ENCODE peak calls at places on chromosomes 13 and 19, in ten cellular contexts. C is HFF-Myc, W is psoas muscle, L is colonic mucosa, K is endothelial cell, I is GM13976, G is WERI-Rb-1, Q is SK-N-SH, J is Panc1, D is WTC11. V is an unnamed sample.

GRCh38 chr13:111904166-111904565 is 162.8 kb upstream of the SOX1 start:
- DNase-seq in C (no peak), W (no peak), L (no peak), K (no peak), I (no peak), G (peak), Q (no peak), J (no peak), D (peak), V (no peak)

GRCh38 chr19:45852941-45853340 is 10.0 kb downstream of the SYMPK start:
- DNase-seq in C (no peak), W (peak), L (no peak), K (no peak), I (no peak), G (no peak), Q (no peak), J (no peak), D (no peak), V (no peak)

GRCh38 chr19:48945817-48946216 is 8.9 kb upstream of the BAX start:
- DNase-seq in C (no peak), W (no peak), L (no peak), K (no peak), I (no peak), G (no peak), Q (no peak), J (no peak), D (no peak), V (no peak)

GRCh38 chr19:44848805-44849457 is 2.8 kb downstream of the NECTIN2 start:
- DNase-seq in C (no peak), W (no peak), L (no peak), K (peak), I (no peak), G (peak), Q (peak), J (no peak), D (peak), V (no peak)

GRCh38 chr19:53102701-53103140 is 501 bp downstream of the ZNF160 start:
- DNase-seq in C (no peak), W (peak), L (peak), K (peak), I (peak), G (peak), Q (peak), J (no peak), D (peak), V (no peak)

GRCh38 chr19:54412877-54413276 is 2.4 kb upstream of the TTYH1 start:
- DNase-seq in C (no peak), W (no peak), L (no peak), K (no peak), I (no peak), G (no peak), Q (no peak), J (no peak), D (no peak), V (no peak)

GRCh38 chr19:35710784-35711723 is 6.7 kb downstream of the ZBTB32 start:
- DNase-seq in C (no peak), W (no peak), L (no peak), K (no peak), I (peak), G (no peak), Q (no peak), J (no peak), D (no peak), V (no peak)

GRCh38 chr13:77861716-77862115 is 56.9 kb downstream of the EDNRB start:
- DNase-seq in C (no peak), W (no peak), L (no peak), K (no peak), I (no peak), G (no peak), Q (no peak), J (no peak), D (no peak), V (no peak)

GRCh38 chr13:110644892-110645521 is 29.7 kb downstream of the NAXD start:
- DNase-seq in C (peak), W (peak), L (peak), K (peak), I (peak), G (no peak), Q (peak), J (no peak), D (peak), V (peak)
- TF ChIP-seq CTCF in C (peak), W (peak), L (peak), K (no peak), I (peak), G (peak), Q (no peak), J (no peak), D (peak), V (peak)

GRCh38 chr19:38838986-38839761 is 7.6 kb upstream of the ECH1 start:
- DNase-seq in C (no peak), W (peak), L (no peak), K (no peak), I (no peak), G (no peak), Q (no peak), J (no peak), D (no peak), V (no peak)

GRCh38 chr19:38839816-38840582 is 8.4 kb upstream of the ECH1 start:
- DNase-seq in C (no peak), W (peak), L (no peak), K (no peak), I (no peak), G (no peak), Q (no peak), J (no peak), D (no peak), V (no peak)

GRCh38 chr19:38837656-38838121 is 6.1 kb upstream of the ECH1 start:
- DNase-seq in C (no peak), W (peak), L (no peak), K (no peak), I (no peak), G (no peak), Q (no peak), J (no peak), D (no peak), V (no peak)

GRCh38 chr19:38837304-38837626 is 5.7 kb upstream of the ECH1 start:
- DNase-seq in C (no peak), W (peak), L (no peak), K (no peak), I (no peak), G (no peak), Q (peak), J (no peak), D (no peak), V (no peak)

GRCh38 chr19:38838208-38838985 is 6.8 kb upstream of the ECH1 start:
- DNase-seq in C (no peak), W (peak), L (no peak), K (no peak), I (no peak), G (no peak), Q (no peak), J (no peak), D (no peak), V (no peak)
- TF ChIP-seq CTCF in C (no peak), W (no peak), L (no peak), K (no peak), I (no peak), G (no peak), Q (no peak), J (no peak), D (no peak), V (no peak)

GRCh38 chr13:62119739-62120700 is 704.4 kb upstream of the PCDH20 start:
- DNase-seq in C (no peak), W (no peak), L (no peak), K (no peak), I (peak), G (no peak), Q (peak), J (no peak), D (no peak), V (no peak)
- TF ChIP-seq CTCF in C (no peak), W (peak), L (no peak), K (peak), I (no peak), G (no peak), Q (peak), J (peak), D (peak), V (no peak)

DNA sequence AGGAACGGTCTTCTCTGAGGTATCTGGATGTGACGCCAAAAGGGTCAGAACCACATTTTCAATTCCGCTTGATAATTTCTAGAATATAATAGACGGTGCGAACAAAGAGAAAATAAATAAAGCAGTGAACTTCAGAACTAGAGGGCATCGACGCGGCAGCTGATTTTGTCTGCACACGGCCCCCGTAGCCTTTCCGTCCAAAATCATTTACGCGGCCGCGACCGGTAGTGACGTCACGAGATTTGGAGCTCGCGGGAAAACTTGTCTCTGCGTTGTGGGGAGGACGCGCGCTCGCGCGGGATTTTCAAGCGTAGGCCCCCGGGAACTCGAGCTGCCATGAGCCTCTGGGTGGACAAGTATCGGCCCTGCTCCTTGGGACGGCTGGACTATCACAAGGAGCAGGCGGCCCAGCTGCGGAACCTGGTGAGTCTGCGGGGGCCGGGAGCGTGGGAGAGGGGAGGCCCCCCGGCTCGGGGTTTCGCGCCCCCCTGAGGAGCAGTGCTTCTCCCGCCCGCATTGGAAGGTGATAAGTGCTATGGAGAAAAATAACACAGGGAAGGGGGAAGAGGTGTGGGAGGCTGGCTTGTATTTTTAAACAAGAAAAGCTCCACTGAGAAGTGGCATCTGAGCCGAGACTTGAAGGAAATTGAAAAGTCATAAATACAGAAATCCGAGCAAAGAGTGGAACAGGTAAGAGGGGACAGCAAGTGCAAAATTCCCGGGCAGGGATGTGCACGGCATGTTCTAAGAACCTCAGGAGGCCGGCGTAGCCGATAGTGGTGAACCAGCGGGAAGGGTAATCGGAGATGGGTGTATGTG is at the start of gene RFC3:
- DNase-seq in C (peak), W (peak), L (peak), K (peak), I (peak), G (peak), Q (peak), J (peak), D (peak), V (peak)
- TF ChIP-seq CTCF in C (no peak), W (no peak), L (no peak), K (no peak), I (no peak), G (no peak), Q (peak), J (no peak), D (no peak), V (no peak)

GRCh38 chr13:32267836-32268439 is 47.2 kb downstream of the ZAR1L start:
- DNase-seq in C (no peak), W (no peak), L (peak), K (no peak), I (peak), G (peak), Q (no peak), J (peak), D (peak), V (no peak)
- TF ChIP-seq CTCF in C (peak), W (peak), L (peak), K (peak), I (peak), G (peak), Q (peak), J (peak), D (peak), V (no peak)

V was measured in AG04449.